ENCODE peak calls at places on chromosomes 7 and 10, in six cellular contexts. K is GM13976, P is BE2C, I is IMR-90, G is glutamatergic neuron, E is H9. D is an unnamed sample.

GRCh38 chr10:120423350-120424197 is 33.5 kb upstream of the PLPP4 start:
- DNase-seq in K (peak), P (peak), I (peak), G (peak), E (peak), D (peak)

GRCh38 chr7:1851731-1852531 is 181.9 kb downstream of the ELFN1 start:
- DNase-seq in K (no peak), P (peak), I (no peak), G (peak), E (no peak), D (no peak)

GRCh38 chr7:129343099-129343700 is 91.0 kb upstream of the STRIP2 start:
- DNase-seq in K (peak), P (peak), I (peak), G (no peak), E (no peak), D (peak)

GRCh38 chr7:10237306-10237705 is 736.4 kb upstream of the PHF14 start:
- DNase-seq in K (no peak), P (peak), I (no peak), G (no peak), E (no peak), D (no peak)

GRCh38 chr10:117237401-117237991 is 3.4 kb upstream of the SLC18A2 start:
- DNase-seq in K (no peak), P (no peak), I (no peak), G (no peak), E (no peak), D (no peak)

GRCh38 chr7:156739596-156739995 is 99.0 kb downstream of the RNF32 start:
- DNase-seq in K (no peak), P (no peak), I (no peak), G (no peak), E (no peak), D (no peak)

GRCh38 chr7:30135551-30136271 is 925 bp downstream of the MTURN start:
- DNase-seq in K (peak), P (peak), I (peak), G (peak), E (no peak), D (peak)

GRCh38 chr10:20740128-20740527 is 157.0 kb downstream of the NEBL start:
- DNase-seq in K (no peak), P (no peak), I (no peak), G (no peak), E (no peak), D (no peak)

GRCh38 chr10:71604324-71605018 is 115.1 kb downstream of the C10orf105 start:
- DNase-seq in K (no peak), P (no peak), I (no peak), G (no peak), E (no peak), D (no peak)

GRCh38 chr10:125473138-125473793 is 209.7 kb downstream of the TEX36 start:
- DNase-seq in K (no peak), P (no peak), I (no peak), G (no peak), E (no peak), D (no peak)

GRCh38 chr10:125035136-125035535 is 93.2 kb downstream of the ZRANB1 start:
- DNase-seq in K (no peak), P (no peak), I (peak), G (no peak), E (no peak), D (no peak)

GRCh38 chr7:150463461-150463860 is 13.0 kb downstream of the GIMAP8 start:
- DNase-seq in K (no peak), P (no peak), I (no peak), G (no peak), E (no peak), D (no peak)

GRCh38 chr7:118306771-118307170 is 82.3 kb downstream of the ANKRD7 start:
- DNase-seq in K (no peak), P (no peak), I (no peak), G (no peak), E (no peak), D (no peak)

GRCh38 chr7:18320971-18321567 is 174.5 kb upstream of the HDAC9 start:
- DNase-seq in K (peak), P (peak), I (peak), G (no peak), E (no peak), D (peak)

GRCh38 chr10:127405221-127405620 is 143.9 kb upstream of the NPS start:
- DNase-seq in K (no peak), P (no peak), I (peak), G (no peak), E (no peak), D (no peak)

GRCh38 chr7:128909605-128910568 is 622 bp downstream of the KCP start:
- DNase-seq in K (no peak), P (peak), I (peak), G (no peak), E (peak), D (no peak)

GRCh38 chr7:55493416-55493815 is 78.9 kb downstream of the VOPP1 start:
- DNase-seq in K (no peak), P (no peak), I (peak), G (no peak), E (no peak), D (no peak)

GRCh38 chr7:142463401-142463850 is 205.6 kb upstream of the PRSS58 start:
- DNase-seq in K (no peak), P (no peak), I (no peak), G (no peak), E (no peak), D (peak)

GRCh38 chr7:15625456-15625855 is 61.0 kb downstream of the MEOX2 start:
- DNase-seq in K (no peak), P (no peak), I (no peak), G (no peak), E (no peak), D (no peak)

GRCh38 chr10:70404906-70405824 is 1.2 kb downstream of the EIF4EBP2 start:
- DNase-seq in K (peak), P (peak), I (peak), G (no peak), E (no peak), D (peak)

GRCh38 chr10:70409772-70410171 is 5.8 kb downstream of the EIF4EBP2 start:
- DNase-seq in K (no peak), P (no peak), I (no peak), G (no peak), E (no peak), D (no peak)

GRCh38 chr10:70403483-70404035 is 386 bp upstream of the EIF4EBP2 start:
- DNase-seq in K (no peak), P (no peak), I (no peak), G (no peak), E (no peak), D (no peak)

GRCh38 chr10:70399177-70399576 is 4.8 kb upstream of the EIF4EBP2 start:
- DNase-seq in K (no peak), P (no peak), I (no peak), G (no peak), E (no peak), D (no peak)

DNA sequence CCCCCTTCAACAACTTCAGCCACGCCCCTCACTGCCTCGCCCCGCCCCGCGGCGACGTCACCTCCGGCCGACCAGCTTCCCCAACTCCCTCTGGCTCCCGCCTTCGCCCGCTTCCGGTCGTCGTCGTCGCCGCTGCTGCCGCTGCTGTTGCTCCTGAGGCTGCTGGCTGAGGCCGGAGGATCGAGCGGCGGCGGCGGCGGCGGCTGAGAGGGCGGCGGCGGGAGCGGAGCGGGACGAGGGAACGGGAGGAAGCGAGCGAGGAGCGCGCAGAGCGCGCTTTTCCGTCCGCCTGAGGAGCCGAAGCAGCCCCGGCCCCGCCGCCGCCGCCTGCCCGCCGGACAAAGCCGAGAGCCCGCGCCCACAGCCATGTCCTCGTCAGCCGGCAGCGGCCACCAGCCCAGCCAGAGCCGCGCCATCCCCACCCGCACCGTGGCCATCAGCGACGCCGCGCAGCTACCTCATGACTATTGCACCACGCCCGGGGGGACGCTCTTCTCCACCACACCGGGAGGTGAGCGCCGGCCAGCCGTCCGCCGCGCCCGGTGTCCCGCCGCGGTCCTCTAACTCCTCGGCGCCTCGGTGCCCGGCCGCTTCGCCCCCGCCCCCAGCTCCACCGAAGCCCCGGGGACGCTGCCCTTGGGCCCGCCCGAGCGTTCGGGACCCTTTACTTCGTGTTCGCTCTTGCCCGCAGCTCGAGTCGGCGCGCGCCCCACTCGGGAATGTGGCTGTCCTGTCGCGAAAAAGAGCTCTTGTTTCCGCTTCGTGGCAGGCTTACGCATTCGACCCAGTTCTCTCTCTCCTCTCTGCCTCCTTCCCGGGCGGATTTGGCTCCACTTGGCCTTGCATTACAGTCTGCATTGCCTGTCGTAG is at the start of gene EIF4EBP2:
- DNase-seq in K (peak), P (peak), I (peak), G (peak), E (peak), D (peak)
- TF ChIP-seq CTCF in K (no peak), P (no peak), I (no peak), G (no peak), E (no peak), D (no peak)

GRCh38 chr10:43263551-43264323 is 3.1 kb downstream of the RASGEF1A start:
- DNase-seq in K (peak), P (no peak), I (no peak), G (peak), E (peak), D (no peak)
- TF ChIP-seq CTCF in K (no peak), P (no peak), I (peak), G (peak), E (peak), D (no peak)

GRCh38 chr7:40043164-40043563 is 91.3 kb downstream of the MPLKIP start:
- DNase-seq in K (no peak), P (no peak), I (no peak), G (no peak), E (no peak), D (no peak)

DNA sequence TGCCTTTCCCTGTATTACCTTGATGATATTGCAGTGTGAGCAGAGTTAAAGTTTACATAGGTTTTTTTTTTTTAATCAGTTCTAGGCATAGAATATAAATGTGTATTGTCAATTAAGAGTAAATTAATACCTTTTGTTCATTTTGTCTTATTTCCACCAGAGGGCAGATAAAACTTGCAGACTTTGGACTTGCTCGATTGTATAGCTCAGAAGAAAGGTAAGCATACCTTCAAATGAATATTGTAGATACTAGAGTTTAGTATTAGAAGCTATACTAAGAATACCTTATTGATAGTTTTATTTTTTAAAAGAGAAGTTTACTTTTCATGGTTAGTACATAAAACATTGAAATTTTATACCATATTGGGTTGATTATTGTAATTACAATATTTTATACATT is 86.8 kb downstream of the MPLKIP start:
- DNase-seq in K (no peak), P (no peak), I (no peak), G (no peak), E (no peak), D (peak)
- TF ChIP-seq CTCF in K (no peak), P (peak), I (peak), G (no peak), E (no peak), D (no peak)

GRCh38 chr7:114209968-114210367 is 204.6 kb upstream of the FOXP2 start:
- DNase-seq in K (no peak), P (no peak), I (no peak), G (no peak), E (no peak), D (peak)
- TF ChIP-seq CTCF in K (no peak), P (no peak), I (no peak), G (no peak), E (peak), D (peak)

GRCh38 chr7:20647908-20648776 is 32.7 kb downstream of the ABCB5 start:
- DNase-seq in K (no peak), P (peak), I (no peak), G (no peak), E (peak), D (peak)
- TF ChIP-seq CTCF in K (no peak), P (peak), I (no peak), G (no peak), E (peak), D (peak)

DNA sequence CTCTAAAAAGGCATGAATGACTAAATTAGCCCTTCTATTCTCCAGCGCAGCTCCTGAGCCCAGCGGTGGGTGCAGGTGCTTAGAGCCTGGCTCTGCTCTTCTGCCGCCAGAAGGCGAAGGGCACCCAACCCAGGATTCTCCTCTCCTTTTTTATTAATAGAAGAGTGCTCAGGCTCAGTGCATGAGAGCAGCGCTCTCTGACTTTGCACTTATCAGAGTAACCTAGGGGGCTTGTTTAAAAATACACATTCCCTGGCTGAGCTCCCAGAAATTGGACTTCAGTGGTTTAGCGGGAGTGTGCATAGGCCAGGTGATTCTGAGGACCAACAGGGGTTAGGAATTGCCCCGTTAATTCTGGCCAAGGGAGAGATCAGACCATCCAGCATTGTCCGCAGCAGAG is 1.7 kb upstream of the PFKP start:
- DNase-seq in K (no peak), P (no peak), I (no peak), G (no peak), E (no peak), D (no peak)
- TF ChIP-seq CTCF in K (no peak), P (no peak), I (no peak), G (no peak), E (no peak), D (no peak)

GRCh38 chr7:23298885-23299769 is at the start of gene MALSU1:
- DNase-seq in K (peak), P (peak), I (peak), G (peak), E (peak), D (peak)
- TF ChIP-seq CTCF in K (no peak), P (no peak), I (no peak), G (no peak), E (no peak), D (no peak)

GRCh38 chr7:144398911-144399310 is 4.6 kb downstream of the NOBOX start:
- DNase-seq in K (no peak), P (no peak), I (no peak), G (no peak), E (no peak), D (no peak)

GRCh38 chr7:144403649-144404061 is at the start of gene NOBOX:
- DNase-seq in K (no peak), P (no peak), I (no peak), G (no peak), E (no peak), D (no peak)

GRCh38 chr7:144399946-144400345 is 3.5 kb downstream of the NOBOX start:
- DNase-seq in K (no peak), P (no peak), I (no peak), G (no peak), E (no peak), D (no peak)

GRCh38 chr7:144403102-144403501 is 391 bp downstream of the NOBOX start:
- DNase-seq in K (no peak), P (no peak), I (no peak), G (no peak), E (no peak), D (no peak)

GRCh38 chr7:144401490-144401889 is 2.0 kb downstream of the NOBOX start:
- DNase-seq in K (no peak), P (no peak), I (no peak), G (no peak), E (no peak), D (no peak)
- TF ChIP-seq CTCF in K (no peak), P (no peak), I (no peak), G (no peak), E (no peak), D (no peak)

D was measured in GM12865.